ENCODE peak calls at places on chromosomes 3 and 15, in six cellular contexts. B is H1, A is K562, O is SK-N-SH, P is HepG2, Y is GM12878. J is an unnamed sample.

GRCh38 chr15:82064824-82065223 is 19.0 kb upstream of the MEX3B start:
- DNase-seq in B (no peak), A (no peak), O (no peak), P (no peak), Y (no peak), J (no peak)

GRCh38 chr3:104606812-104607211 is 759.9 kb upstream of the ALCAM start:
- DNase-seq in B (no peak), A (no peak), O (no peak), P (peak), Y (no peak), J (no peak)

GRCh38 chr15:81032818-81033217 is 32.1 kb downstream of the TLNRD1 start:
- DNase-seq in B (no peak), A (no peak), O (no peak), P (no peak), Y (no peak), J (no peak)

GRCh38 chr3:168029705-168030104 is 66.0 kb downstream of the GOLIM4 start:
- DNase-seq in B (no peak), A (no peak), O (no peak), P (no peak), Y (no peak), J (no peak)

GRCh38 chr3:72996121-72996472 is 514 bp upstream of the PPP4R2 start:
- DNase-seq in B (no peak), A (no peak), O (no peak), P (no peak), Y (no peak), J (no peak)

GRCh38 chr15:50075292-50075691 is 43.7 kb downstream of the ATP8B4 start:
- DNase-seq in B (no peak), A (no peak), O (no peak), P (no peak), Y (no peak), J (no peak)

GRCh38 chr15:60184579-60184978 is 180.5 kb downstream of the FOXB1 start:
- DNase-seq in B (no peak), A (no peak), O (no peak), P (no peak), Y (no peak), J (no peak)

GRCh38 chr15:101618861-101619614 is 33.1 kb downstream of the TM2D3 start:
- DNase-seq in B (no peak), A (no peak), O (no peak), P (no peak), Y (no peak), J (no peak)

GRCh38 chr15:77042955-77043920 is 27.7 kb downstream of the TSPAN3 start:
- DNase-seq in B (no peak), A (no peak), O (no peak), P (no peak), Y (no peak), J (no peak)

DNA sequence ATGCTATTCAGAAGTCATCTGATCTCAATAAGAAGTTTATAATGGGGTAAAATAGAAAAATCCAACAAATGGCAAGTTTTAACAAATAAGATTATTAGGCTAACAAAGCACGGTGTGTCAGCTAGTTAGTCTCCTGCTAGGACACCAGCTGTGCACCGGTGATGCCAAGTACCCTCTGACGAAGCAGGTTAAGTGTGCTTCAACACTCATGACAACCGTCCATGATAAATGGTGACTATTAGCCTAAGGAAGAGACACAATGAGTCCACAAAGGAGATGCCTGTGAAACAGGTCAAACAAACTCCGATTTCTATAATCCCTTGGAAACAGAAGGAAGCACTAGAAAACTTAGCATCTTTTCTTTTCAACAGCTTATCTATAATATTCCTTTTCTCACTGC is 36.5 kb downstream of the ATP13A3 start:
- DNase-seq in B (no peak), A (no peak), O (no peak), P (no peak), Y (no peak), J (no peak)
- TF ChIP-seq GABPA in B (no peak), A (no peak), O (no peak), P (no peak), Y (no peak), J (no peak)

DNA sequence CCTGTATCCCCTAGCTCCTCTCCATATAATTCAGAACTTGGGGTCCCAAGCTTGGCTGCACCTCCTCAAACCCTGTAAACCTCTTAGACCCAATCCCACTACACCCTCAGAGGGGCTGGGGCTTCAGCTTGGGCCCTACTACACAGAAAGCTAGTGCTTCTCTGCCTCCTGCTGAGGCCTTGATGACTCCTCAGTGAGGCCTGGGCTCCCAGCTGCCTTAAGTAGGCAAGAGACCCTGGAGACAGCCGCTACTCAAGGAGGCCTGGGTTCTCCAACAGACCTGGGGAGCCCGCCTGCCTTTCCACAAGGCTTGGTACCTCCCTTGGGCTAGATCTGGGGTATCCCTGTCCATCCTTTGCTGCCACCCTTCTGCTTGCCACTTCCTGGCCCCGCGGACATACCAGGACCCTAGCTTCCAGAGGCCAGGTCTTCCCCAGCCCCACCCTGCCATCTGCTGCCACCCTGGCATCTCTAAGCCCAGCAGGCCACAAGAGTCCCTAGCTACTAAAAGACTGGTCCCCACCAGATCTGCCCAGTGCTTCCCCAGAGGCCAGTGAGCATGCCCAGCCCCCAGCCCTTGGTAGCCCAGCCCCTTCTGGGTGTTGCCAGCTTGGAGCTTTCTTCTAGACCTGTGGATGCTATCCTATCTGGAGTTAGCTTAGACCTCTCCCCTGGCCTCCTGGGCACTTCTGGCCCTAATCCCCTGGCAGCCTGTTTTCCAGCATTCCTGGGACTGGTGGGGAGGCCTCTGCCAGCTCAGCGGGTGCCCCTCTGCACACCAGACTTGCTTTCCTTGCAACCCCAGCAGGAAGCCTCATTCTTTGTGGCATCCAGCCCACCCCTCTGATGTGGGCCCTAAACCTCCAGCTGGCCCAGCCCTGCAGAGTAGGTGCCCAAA is 13.7 kb downstream of the C15orf39 start:
- DNase-seq in B (no peak), A (no peak), O (no peak), P (no peak), Y (no peak), J (peak)
- TF ChIP-seq POLR2AphosphoS5 in B (no peak), A (no peak), O (no peak), P (peak), Y (peak), J (peak)

GRCh38 chr3:29605845-29606244 is 325.0 kb downstream of the RBMS3 start:
- DNase-seq in B (no peak), A (no peak), O (no peak), P (no peak), Y (no peak), J (no peak)
- TF ChIP-seq GABPA in B (no peak), A (no peak), O (no peak), P (no peak), Y (no peak), J (no peak)

GRCh38 chr3:112672716-112673506 is 32.0 kb upstream of the CCDC80 start:
- DNase-seq in B (no peak), A (no peak), O (no peak), P (no peak), Y (no peak), J (no peak)

GRCh38 chr3:112676659-112677234 is 35.8 kb upstream of the CCDC80 start:
- DNase-seq in B (peak), A (peak), O (no peak), P (peak), Y (peak), J (peak)

GRCh38 chr3:112671930-112672715 is 31.2 kb upstream of the CCDC80 start:
- DNase-seq in B (no peak), A (no peak), O (no peak), P (no peak), Y (no peak), J (no peak)

GRCh38 chr3:112675943-112676530 is 35.1 kb upstream of the CCDC80 start:
- DNase-seq in B (no peak), A (no peak), O (no peak), P (no peak), Y (no peak), J (no peak)

DNA sequence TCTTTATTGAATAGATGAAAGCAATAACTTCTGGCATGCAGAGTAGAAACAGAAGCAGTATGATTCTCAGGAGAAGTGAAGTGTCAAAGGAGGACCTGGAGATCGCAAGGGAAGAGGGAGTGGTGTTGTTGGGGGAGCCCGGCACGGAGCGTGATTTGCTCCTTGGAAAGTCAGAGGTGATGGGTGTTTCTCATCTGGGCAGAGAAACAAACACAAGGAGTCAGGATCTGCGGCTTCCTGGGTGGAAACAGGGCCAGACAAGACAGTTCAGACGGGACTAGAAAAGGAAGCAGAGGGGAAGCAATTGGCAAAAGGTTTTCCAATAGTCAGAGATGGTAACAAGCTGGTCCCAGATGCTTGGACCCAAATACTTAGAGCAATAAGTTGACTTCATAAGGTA is 34.4 kb upstream of the CCDC80 start:
- DNase-seq in B (no peak), A (no peak), O (no peak), P (no peak), Y (no peak), J (no peak)
- TF ChIP-seq POLR2AphosphoS5 in B (no peak), A (no peak), O (no peak), P (no peak), Y (no peak), J (no peak)

DNA sequence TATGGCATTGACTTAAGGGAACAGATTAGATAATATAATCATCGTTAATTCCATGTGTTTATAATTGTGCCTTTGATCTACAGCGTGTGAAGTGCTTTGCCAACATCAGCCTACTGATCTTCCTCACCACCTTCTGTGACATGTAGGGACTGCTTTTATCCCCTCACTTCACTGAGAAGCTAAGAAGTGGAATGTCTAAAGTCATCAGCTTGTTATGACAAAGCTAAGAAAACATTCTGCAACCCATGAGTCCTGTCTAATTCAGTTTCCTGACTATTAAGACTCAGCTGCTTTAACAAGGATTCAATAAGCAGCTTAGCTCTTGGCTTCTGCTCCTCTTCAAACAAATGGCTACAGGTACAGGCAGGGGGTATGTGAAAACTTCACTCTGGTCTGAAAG is 106.0 kb downstream of the MYH15 start:
- DNase-seq in B (no peak), A (no peak), O (no peak), P (no peak), Y (no peak), J (no peak)
- TF ChIP-seq GABPA in B (no peak), A (no peak), O (no peak), P (no peak), Y (no peak), J (no peak)

GRCh38 chr3:48990636-48991421 is 788 bp downstream of the P4HTM start:
- DNase-seq in B (no peak), A (no peak), O (no peak), P (no peak), Y (no peak), J (peak)

GRCh38 chr3:48991851-48992545 is 2.0 kb downstream of the P4HTM start:
- DNase-seq in B (no peak), A (no peak), O (no peak), P (no peak), Y (no peak), J (no peak)

GRCh38 chr3:48993834-48994233 is 3.8 kb downstream of the P4HTM start:
- DNase-seq in B (no peak), A (no peak), O (no peak), P (no peak), Y (no peak), J (no peak)

GRCh38 chr3:48989126-48989795 is 780 bp upstream of the P4HTM start:
- DNase-seq in B (no peak), A (peak), O (no peak), P (no peak), Y (no peak), J (no peak)

DNA sequence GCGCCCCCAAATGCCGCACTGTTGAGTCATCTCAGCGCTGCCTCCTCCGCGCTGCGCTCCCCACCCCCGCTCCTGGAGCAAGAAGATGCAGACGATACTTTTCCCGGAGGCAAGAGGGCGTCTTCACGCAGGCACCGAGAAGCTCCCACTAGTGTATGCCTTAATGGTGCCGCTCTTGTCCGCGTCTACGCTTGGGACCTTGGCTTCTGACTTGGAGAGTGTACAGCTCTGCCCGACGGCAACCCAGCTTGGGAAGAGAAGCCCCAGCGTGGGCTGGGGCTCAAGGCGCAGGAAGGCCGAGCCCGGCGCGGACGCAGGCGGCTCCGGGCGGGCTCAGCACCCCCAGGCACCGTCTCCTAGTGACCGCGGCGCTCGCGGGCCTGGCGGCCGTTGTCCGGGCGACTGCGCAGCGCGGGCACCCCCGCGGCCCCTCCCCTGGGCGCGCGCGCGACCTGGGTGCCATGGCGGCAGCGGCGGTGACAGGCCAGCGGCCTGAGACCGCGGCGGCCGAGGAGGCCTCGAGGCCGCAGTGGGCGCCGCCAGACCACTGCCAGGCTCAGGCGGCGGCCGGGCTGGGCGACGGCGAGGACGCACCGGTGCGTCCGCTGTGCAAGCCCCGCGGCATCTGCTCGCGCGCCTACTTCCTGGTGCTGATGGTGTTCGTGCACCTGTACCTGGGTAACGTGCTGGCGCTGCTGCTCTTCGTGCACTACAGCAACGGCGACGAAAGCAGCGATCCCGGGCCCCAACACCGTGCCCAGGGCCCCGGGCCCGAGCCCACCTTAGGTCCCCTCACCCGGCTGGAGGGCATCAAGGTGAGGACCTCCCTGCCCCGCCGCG is at the start of gene P4HTM:
- DNase-seq in B (peak), A (peak), O (no peak), P (no peak), Y (peak), J (peak)
- TF ChIP-seq POLR2AphosphoS5 in B (peak), A (no peak), O (peak), P (no peak), Y (peak), J (peak)

DNA sequence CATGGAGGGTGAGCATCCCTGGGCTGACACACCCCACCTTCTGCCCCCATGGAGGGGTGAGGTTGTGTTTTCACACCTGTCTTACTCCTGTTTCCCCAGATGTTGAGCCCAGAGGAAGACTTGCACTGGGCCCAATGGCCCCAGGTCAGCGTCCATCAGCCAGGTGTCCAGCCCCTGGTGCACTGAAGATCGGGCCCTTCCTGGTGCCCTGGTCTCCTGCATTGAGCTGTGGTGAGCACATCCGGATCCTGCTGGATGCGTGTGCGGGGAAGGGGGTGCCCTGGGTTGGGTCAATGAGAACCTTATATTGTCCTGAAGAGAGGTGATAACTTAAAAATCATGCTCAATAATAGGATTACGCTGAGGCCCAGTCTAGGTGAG is 227.3 kb downstream of the SNRPN start:
- DNase-seq in B (no peak), A (no peak), O (no peak), P (no peak), Y (no peak), J (no peak)
- TF ChIP-seq GABPA in B (no peak), A (no peak), O (no peak), P (no peak), Y (no peak), J (no peak)

GRCh38 chr15:67105065-67105951 is 39.9 kb downstream of the SMAD3 start:
- DNase-seq in B (no peak), A (no peak), O (no peak), P (peak), Y (no peak), J (no peak)

GRCh38 chr15:67105991-67106763 is 40.8 kb downstream of the SMAD3 start:
- DNase-seq in B (no peak), A (no peak), O (no peak), P (no peak), Y (no peak), J (no peak)

GRCh38 chr15:67108122-67108871 is 42.9 kb downstream of the SMAD3 start:
- DNase-seq in B (no peak), A (no peak), O (no peak), P (peak), Y (no peak), J (no peak)

GRCh38 chr15:67106764-67107013 is 41.3 kb downstream of the SMAD3 start:
- DNase-seq in B (no peak), A (no peak), O (no peak), P (no peak), Y (no peak), J (no peak)

GRCh38 chr15:67107014-67107812 is 41.8 kb downstream of the SMAD3 start:
- DNase-seq in B (no peak), A (peak), O (no peak), P (peak), Y (no peak), J (no peak)
- TF ChIP-seq POLR2AphosphoS5 in B (no peak), A (no peak), O (peak), P (no peak), Y (no peak), J (no peak)

J was measured in HL-60.